ENCODE peak calls at places on chromosomes 1 and 21, in ten cellular contexts. B is SK-N-MC; A is left cardiac atrium; H is endodermal cell; I is stimulated activated CD8-positive, alpha-beta memory T cell treated with anti-CD3 and anti-CD28 coated beads, Interleukin-2, amount 100 ng/mL, for 1 hour; T is Caki2; D is fibroblast of mammary gland; Z is omental fat pad; J is activated CD4-positive, alpha-beta memory T cell treated with anti-CD3 and anti-CD28 coated beads for 36 hours; M is kidney tubule cell. Y is an unnamed sample.

GRCh38 chr1:236774926-236775325 is 20.2 kb upstream of the MTR start:
- DNase-seq in A (no peak), H (peak), B (no peak), T (no peak), Z (no peak), J (no peak), I (no peak), M (peak), D (peak), Y (no peak)

GRCh38 chr21:34765619-34766018 is 96.8 kb downstream of the CLIC6 start:
- DNase-seq in M (no peak), Z (no peak), A (no peak), H (no peak), B (no peak), I (no peak), T (no peak), D (no peak), J (no peak), Y (no peak)

GRCh38 chr1:211606914-211607751 is 28.2 kb upstream of the SLC30A1 start:
- DNase-seq in M (no peak), T (no peak), A (peak), D (no peak), H (no peak), I (no peak), J (peak), B (peak), Z (no peak), Y (no peak)

GRCh38 chr1:93623875-93624274 is 57.8 kb downstream of the BCAR3 start:
- DNase-seq in M (peak), D (peak), J (no peak), Z (no peak), A (no peak), B (no peak), H (no peak), I (no peak), T (no peak), Y (no peak)

GRCh38 chr1:179082308-179083030 is 599 bp downstream of the TOR3A start:
- DNase-seq in J (peak), B (no peak), M (peak), A (peak), Z (no peak), T (peak), I (no peak), D (no peak), H (peak), Y (peak)

GRCh38 chr1:187755536-187755935 is 926.8 kb downstream of the PLA2G4A start:
- DNase-seq in I (no peak), T (no peak), B (no peak), A (no peak), H (no peak), J (no peak), Z (no peak), M (no peak), D (no peak), Y (no peak)

GRCh38 chr1:93758842-93759515 is 77.3 kb upstream of the BCAR3 start:
- DNase-seq in I (no peak), T (no peak), B (no peak), H (no peak), A (no peak), D (peak), M (no peak), J (peak), Z (no peak), Y (peak)

GRCh38 chr1:230120949-230121381 is 53.9 kb downstream of the GALNT2 start:
- DNase-seq in J (no peak), A (no peak), H (peak), Z (no peak), I (no peak), D (peak), T (no peak), M (peak), B (no peak), Y (no peak)

GRCh38 chr1:39435597-39435996 is 55.8 kb upstream of the BMP8A start:
- DNase-seq in H (no peak), J (no peak), A (no peak), Z (no peak), I (no peak), T (no peak), D (no peak), B (no peak), M (no peak), Y (no peak)

GRCh38 chr21:36646011-36646410 is 52.9 kb upstream of the SIM2 start:
- DNase-seq in I (no peak), B (no peak), J (no peak), H (no peak), A (no peak), M (no peak), Z (no peak), D (no peak), T (no peak), Y (no peak)

GRCh38 chr1:31111290-31111951 is 45.9 kb upstream of the PUM1 start:
- DNase-seq in A (peak), I (no peak), M (peak), T (no peak), D (peak), Z (no peak), J (no peak), B (no peak), H (peak), Y (no peak)

GRCh38 chr1:176791911-176792310 is 328.9 kb downstream of the PAPPA2 start:
- DNase-seq in D (no peak), J (no peak), T (no peak), M (peak), H (no peak), B (no peak), Z (no peak), A (no peak), I (no peak), Y (no peak)

GRCh38 chr1:167935252-167936067 is 1.0 kb upstream of the DCAF6 start:
- DNase-seq in Z (no peak), D (peak), A (no peak), T (peak), M (peak), B (no peak), J (peak), H (peak), I (no peak), Y (peak)

GRCh38 chr1:67832737-67833594 is at the start of gene GNG12:
- DNase-seq in Z (no peak), A (peak), T (peak), D (peak), I (no peak), H (peak), M (peak), B (no peak), J (peak), Y (no peak)

GRCh38 chr1:47776554-47777156 is 220.5 kb downstream of the TRABD2B start:
- DNase-seq in B (no peak), T (no peak), H (no peak), J (no peak), D (no peak), M (no peak), A (no peak), Z (no peak), I (no peak), Y (no peak)